ENCODE peak calls at places on chromosomes 11 and 22, in five cellular contexts. One of them, this sample, is unnamed.

GRCh38 chr11:26219506-26220117 is 112.3 kb upstream of the ANO3 start:
- DNase-seq in left lung: no peak
- DNase-seq in HCT116: no peak
- DNase-seq in ovary: no peak
- DNase-seq in fibroblast of pulmonary artery: peak
- DNase-seq in this sample: no peak

GRCh38 chr11:134890446-134890845 is 478.4 kb upstream of the B3GAT1 start:
- DNase-seq in fibroblast of pulmonary artery: no peak
- DNase-seq in HCT116: no peak
- DNase-seq in ovary: no peak
- DNase-seq in left lung: no peak
- DNase-seq in this sample: no peak

GRCh38 chr22:47129902-47130301 is 367.5 kb downstream of the TBC1D22A start:
- DNase-seq in HCT116: peak
- DNase-seq in fibroblast of pulmonary artery: no peak
- DNase-seq in ovary: no peak
- DNase-seq in left lung: peak
- DNase-seq in this sample: no peak

GRCh38 chr22:42934338-42934737 is 77.3 kb upstream of the ARFGAP3 start:
- DNase-seq in ovary: no peak
- DNase-seq in left lung: no peak
- DNase-seq in fibroblast of pulmonary artery: no peak
- DNase-seq in HCT116: no peak
- DNase-seq in this sample: no peak

GRCh38 chr11:66996609-66997273 is 21.6 kb downstream of the C11orf86 start:
- DNase-seq in fibroblast of pulmonary artery: peak
- DNase-seq in ovary: no peak
- DNase-seq in HCT116: no peak
- DNase-seq in left lung: no peak
- DNase-seq in this sample: peak

GRCh38 chr11:117822522-117823033 is 2.0 kb downstream of the FXYD2 start:
- DNase-seq in fibroblast of pulmonary artery: no peak
- DNase-seq in ovary: no peak
- DNase-seq in HCT116: no peak
- DNase-seq in left lung: no peak
- DNase-seq in this sample: no peak

GRCh38 chr11:63767415-63768231 is 952 bp downstream of the ZFTA start:
- DNase-seq in left lung: no peak
- DNase-seq in HCT116: peak
- DNase-seq in fibroblast of pulmonary artery: peak
- DNase-seq in ovary: peak
- DNase-seq in this sample: peak

GRCh38 chr11:2702771-2703486 is 3.1 kb upstream of the KCNQ1OT1 start:
- DNase-seq in left lung: peak
- DNase-seq in ovary: peak
- DNase-seq in fibroblast of pulmonary artery: no peak
- DNase-seq in HCT116: no peak
- DNase-seq in this sample: no peak

GRCh38 chr22:39543095-39543494 is 10.5 kb upstream of the RPS19BP1 start:
- DNase-seq in fibroblast of pulmonary artery: peak
- DNase-seq in left lung: no peak
- DNase-seq in ovary: no peak
- DNase-seq in HCT116: no peak
- DNase-seq in this sample: no peak

GRCh38 chr11:96014234-96014633 is 90.3 kb upstream of the MTMR2 start:
- DNase-seq in ovary: no peak
- DNase-seq in fibroblast of pulmonary artery: peak
- DNase-seq in left lung: no peak
- DNase-seq in HCT116: peak
- DNase-seq in this sample: peak

GRCh38 chr11:87423161-87423560 is 385.4 kb downstream of the TMEM135 start:
- DNase-seq in ovary: no peak
- DNase-seq in HCT116: no peak
- DNase-seq in fibroblast of pulmonary artery: no peak
- DNase-seq in left lung: no peak
- DNase-seq in this sample: no peak

GRCh38 chr22:26273011-26273675 is 103.9 kb downstream of the SEZ6L start:
- DNase-seq in left lung: peak
- DNase-seq in ovary: no peak
- DNase-seq in fibroblast of pulmonary artery: no peak
- DNase-seq in HCT116: no peak
- DNase-seq in this sample: no peak

GRCh38 chr11:46149826-46150225 is 28.6 kb upstream of the PHF21A start:
- DNase-seq in HCT116: no peak
- DNase-seq in fibroblast of pulmonary artery: no peak
- DNase-seq in left lung: no peak
- DNase-seq in ovary: no peak
- DNase-seq in this sample: no peak

GRCh38 chr22:23826510-23827350 is 12.1 kb downstream of the DERL3 start:
- DNase-seq in fibroblast of pulmonary artery: no peak
- DNase-seq in HCT116: no peak
- DNase-seq in left lung: no peak
- DNase-seq in ovary: no peak
- DNase-seq in this sample: no peak

GRCh38 chr22:24125942-24126341 is 55.3 kb upstream of the SUSD2 start:
- DNase-seq in HCT116: no peak
- DNase-seq in fibroblast of pulmonary artery: no peak
- DNase-seq in ovary: no peak
- DNase-seq in left lung: no peak
- DNase-seq in this sample: no peak

GRCh38 chr11:65865550-65866172 is 5.4 kb downstream of the MUS81 start:
- DNase-seq in ovary: no peak
- DNase-seq in HCT116: no peak
- DNase-seq in left lung: peak
- DNase-seq in fibroblast of pulmonary artery: no peak
- DNase-seq in this sample: no peak

GRCh38 chr11:17764446-17765218 is 30.1 kb downstream of the KCNC1 start:
- DNase-seq in ovary: no peak
- DNase-seq in fibroblast of pulmonary artery: no peak
- DNase-seq in left lung: peak
- DNase-seq in HCT116: no peak
- DNase-seq in this sample: no peak

GRCh38 chr11:57523419-57523818 is 7.1 kb downstream of the TIMM10 start:
- DNase-seq in ovary: no peak
- DNase-seq in left lung: no peak
- DNase-seq in fibroblast of pulmonary artery: no peak
- DNase-seq in HCT116: no peak
- DNase-seq in this sample: no peak

GRCh38 chr11:119295178-119295577 is 21.8 kb downstream of the MCAM start:
- DNase-seq in fibroblast of pulmonary artery: peak
- DNase-seq in HCT116: no peak
- DNase-seq in ovary: no peak
- DNase-seq in left lung: no peak
- DNase-seq in this sample: peak

GRCh38 chr11:34680206-34680605 is 59.3 kb downstream of the EHF start:
- DNase-seq in left lung: no peak
- DNase-seq in HCT116: no peak
- DNase-seq in ovary: no peak
- DNase-seq in fibroblast of pulmonary artery: no peak
- DNase-seq in this sample: no peak

GRCh38 chr11:83608571-83608970 is 322.4 kb upstream of the CCDC90B start:
- DNase-seq in fibroblast of pulmonary artery: no peak
- DNase-seq in left lung: no peak
- DNase-seq in HCT116: no peak
- DNase-seq in ovary: no peak
- DNase-seq in this sample: no peak

GRCh38 chr11:4180441-4181183 is 86.0 kb downstream of the RRM1 start:
- DNase-seq in HCT116: no peak
- DNase-seq in fibroblast of pulmonary artery: no peak
- DNase-seq in ovary: no peak
- DNase-seq in left lung: peak
- DNase-seq in this sample: no peak

GRCh38 chr11:11931461-11932055 is 76.9 kb downstream of the DKK3 start:
- DNase-seq in HCT116: peak
- DNase-seq in left lung: no peak
- DNase-seq in fibroblast of pulmonary artery: peak
- DNase-seq in ovary: no peak
- DNase-seq in this sample: peak

GRCh38 chr22:43992331-43992821 is 31.7 kb upstream of the PARVB start:
- DNase-seq in HCT116: no peak
- DNase-seq in fibroblast of pulmonary artery: no peak
- DNase-seq in ovary: no peak
- DNase-seq in left lung: no peak
- DNase-seq in this sample: peak

GRCh38 chr11:13116491-13116890 is 107.4 kb downstream of the RASSF10 start:
- DNase-seq in left lung: no peak
- DNase-seq in ovary: no peak
- DNase-seq in fibroblast of pulmonary artery: no peak
- DNase-seq in HCT116: no peak
- DNase-seq in this sample: no peak

DNA sequence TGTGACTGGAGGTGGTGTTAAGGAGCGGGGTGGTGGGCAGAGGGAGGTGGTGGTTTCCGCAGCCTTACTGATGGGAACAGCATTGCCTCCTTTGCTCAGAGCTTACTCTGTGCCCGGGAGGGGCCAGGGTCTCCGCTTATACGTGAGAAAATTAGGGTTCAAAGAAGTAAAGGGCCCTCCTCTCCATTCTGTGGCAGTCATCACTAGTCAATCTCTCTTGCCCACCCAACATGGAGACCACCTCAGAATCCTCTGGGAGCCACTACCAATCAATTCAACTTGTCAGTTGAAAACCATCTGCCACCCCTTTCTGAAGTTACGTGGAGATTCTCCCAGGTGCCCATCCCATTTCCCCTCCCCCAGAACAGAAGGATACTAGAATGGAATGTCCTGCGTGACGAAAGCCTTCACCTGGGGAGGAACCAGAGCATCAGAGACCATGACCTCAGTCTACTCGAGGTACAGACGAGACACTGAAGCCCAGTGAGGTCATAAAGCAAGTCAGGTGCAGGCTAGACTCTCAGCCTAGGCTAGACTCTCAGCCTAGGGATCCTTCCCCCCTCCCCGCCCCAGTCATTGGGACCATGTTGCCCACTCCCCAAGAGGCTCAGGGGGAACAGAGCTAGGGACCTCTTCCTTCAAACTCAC is 2.0 kb downstream of the SELENOM start:
- DNase-seq in fibroblast of pulmonary artery: no peak
- DNase-seq in HCT116: no peak
- DNase-seq in left lung: no peak
- DNase-seq in ovary: no peak
- DNase-seq in this sample: no peak
- H3K4me3 ChIP-seq in fibroblast of pulmonary artery: no peak
- H3K4me3 ChIP-seq in HCT116: no peak
- H3K4me3 ChIP-seq in left lung: no peak
- H3K4me3 ChIP-seq in ovary: peak
- H3K4me3 ChIP-seq in this sample: peak

GRCh38 chr22:20063271-20064139 is 16.5 kb upstream of the DGCR8 start:
- DNase-seq in HCT116: no peak
- DNase-seq in left lung: peak
- DNase-seq in fibroblast of pulmonary artery: no peak
- DNase-seq in ovary: no peak
- DNase-seq in this sample: no peak
- H3K4me3 ChIP-seq in HCT116: no peak
- H3K4me3 ChIP-seq in left lung: no peak
- H3K4me3 ChIP-seq in fibroblast of pulmonary artery: no peak
- H3K4me3 ChIP-seq in ovary: no peak
- H3K4me3 ChIP-seq in this sample: no peak

DNA sequence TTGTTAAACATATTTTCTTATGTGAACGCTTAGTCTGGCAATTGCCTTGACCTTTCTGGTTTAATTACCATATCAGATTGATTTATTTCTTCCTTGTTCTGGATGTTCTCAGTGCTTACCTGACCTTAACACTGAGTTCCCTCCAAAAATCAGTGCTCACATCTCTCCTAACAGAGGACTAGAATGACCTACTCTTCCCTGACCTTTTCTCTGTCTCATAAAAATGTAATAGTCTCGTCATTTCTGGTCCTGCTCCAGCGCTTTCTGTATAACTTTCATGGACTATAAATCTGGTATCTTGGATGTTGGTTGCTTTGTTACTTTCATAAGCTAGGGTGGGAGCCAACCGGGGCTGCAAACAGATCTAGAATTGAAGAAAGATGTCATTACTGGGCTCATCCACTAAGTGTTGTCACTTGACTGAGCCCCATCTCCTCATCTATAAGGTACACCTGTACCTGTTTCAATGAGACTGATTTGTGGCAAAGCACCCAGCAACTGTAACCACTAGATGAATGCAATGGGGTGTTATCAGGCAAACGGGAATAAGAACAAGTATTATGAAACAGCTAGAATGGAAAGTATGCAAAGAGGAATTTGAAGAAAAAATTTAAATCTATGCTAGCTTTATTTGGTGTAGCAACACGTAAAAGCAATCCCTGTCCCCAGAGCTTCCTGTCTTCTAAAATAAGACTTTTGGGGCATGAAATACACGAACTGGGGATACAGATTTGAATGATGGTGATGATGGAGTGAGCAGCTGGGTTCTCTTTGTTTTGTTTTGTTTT is 2.4 kb downstream of the FADS2 start:
- DNase-seq in fibroblast of pulmonary artery: peak
- DNase-seq in left lung: no peak
- DNase-seq in HCT116: no peak
- DNase-seq in ovary: no peak
- DNase-seq in this sample: peak
- H3K4me3 ChIP-seq in fibroblast of pulmonary artery: peak
- H3K4me3 ChIP-seq in left lung: no peak
- H3K4me3 ChIP-seq in HCT116: no peak
- H3K4me3 ChIP-seq in ovary: no peak
- H3K4me3 ChIP-seq in this sample: peak

GRCh38 chr11:498297-499181 is 8.5 kb downstream of the RNH1 start:
- DNase-seq in HCT116: no peak
- DNase-seq in left lung: peak
- DNase-seq in ovary: no peak
- DNase-seq in fibroblast of pulmonary artery: no peak
- DNase-seq in this sample: no peak
- H3K4me3 ChIP-seq in HCT116: no peak
- H3K4me3 ChIP-seq in left lung: no peak
- H3K4me3 ChIP-seq in ovary: no peak
- H3K4me3 ChIP-seq in fibroblast of pulmonary artery: no peak
- H3K4me3 ChIP-seq in this sample: no peak

DNA sequence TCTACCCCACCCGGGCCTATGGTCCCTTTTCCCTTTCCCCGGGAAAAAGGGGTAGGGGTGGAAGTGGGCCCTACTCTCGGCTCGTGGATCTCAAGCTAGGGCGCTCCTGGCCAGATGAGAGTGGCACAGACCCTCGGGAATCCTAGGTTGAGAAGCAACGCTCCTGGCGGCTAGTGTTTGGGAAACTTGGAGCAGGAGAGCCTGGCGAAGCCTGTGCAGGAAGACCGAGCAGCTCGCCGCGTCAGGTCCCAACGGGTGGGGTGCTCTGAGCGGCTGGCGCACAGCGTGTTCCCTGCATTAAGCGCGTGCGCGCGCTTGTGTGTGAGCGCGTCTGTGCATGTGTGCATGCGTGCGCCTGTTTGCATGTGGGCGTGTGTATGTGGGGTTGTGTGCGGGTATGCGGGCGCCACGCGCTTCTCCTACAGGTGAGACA is 7.1 kb upstream of the FLI1 start:
- DNase-seq in HCT116: no peak
- DNase-seq in fibroblast of pulmonary artery: peak
- DNase-seq in ovary: no peak
- DNase-seq in left lung: peak
- DNase-seq in this sample: peak
- H3K4me3 ChIP-seq in HCT116: no peak
- H3K4me3 ChIP-seq in fibroblast of pulmonary artery: peak
- H3K4me3 ChIP-seq in ovary: no peak
- H3K4me3 ChIP-seq in left lung: peak
- H3K4me3 ChIP-seq in this sample: peak